ENCODE peak calls at places on chromosomes 11 and 22, in nine cellular contexts. A is CD4-positive, CD25-positive, alpha-beta regulatory T cell; S is cardiac muscle cell; L is neuronal stem cell; V is sigmoid colon; U is effector memory CD4-positive, alpha-beta T cell; P is OCI-LY7; H is aorta; C is upper lobe of right lung. N is an unnamed sample. For H3K36me3, the result is how much of the 10 kb centered on the place peaks cover.

GRCh38 chr22:35589071-35589735 is 27.9 kb downstream of the MB start:
- DNase-seq in L (no peak), P (no peak), A (no peak), C (no peak), V (peak), H (peak), S (peak), U (no peak), N (peak)

GRCh38 chr22:25702571-25703167 is 39.3 kb upstream of the MYO18B start:
- DNase-seq in P (no peak), A (peak), H (no peak), S (no peak), C (no peak), V (no peak), L (no peak), U (no peak), N (no peak)

GRCh38 chr22:39282642-39283311 is 36.6 kb downstream of the RPL3 start:
- DNase-seq in U (no peak), C (no peak), V (no peak), S (no peak), L (no peak), P (no peak), A (no peak), H (peak), N (no peak)

GRCh38 chr11:34576331-34576730 is 44.6 kb upstream of the EHF start:
- DNase-seq in C (no peak), S (no peak), L (no peak), H (no peak), V (no peak), U (no peak), A (no peak), P (no peak), N (no peak)

GRCh38 chr11:64359712-64360402 is 895 bp downstream of the RPS6KA4 start:
- DNase-seq in P (peak), H (peak), V (no peak), C (peak), L (no peak), A (peak), S (no peak), U (no peak), N (no peak)

GRCh38 chr11:33158596-33158995 is 2.7 kb downstream of the CSTF3 start:
- DNase-seq in U (no peak), A (no peak), P (no peak), C (no peak), L (no peak), S (no peak), V (no peak), H (no peak), N (no peak)

GRCh38 chr11:16924826-16925494 is 89.3 kb downstream of the PLEKHA7 start:
- DNase-seq in S (peak), P (no peak), V (peak), H (peak), A (no peak), C (peak), L (peak), U (no peak), N (peak)

GRCh38 chr22:23639661-23640060 is 7.5 kb upstream of the DRICH1 start:
- DNase-seq in U (no peak), A (no peak), C (no peak), S (no peak), H (no peak), P (no peak), V (no peak), L (no peak), N (no peak)

DNA sequence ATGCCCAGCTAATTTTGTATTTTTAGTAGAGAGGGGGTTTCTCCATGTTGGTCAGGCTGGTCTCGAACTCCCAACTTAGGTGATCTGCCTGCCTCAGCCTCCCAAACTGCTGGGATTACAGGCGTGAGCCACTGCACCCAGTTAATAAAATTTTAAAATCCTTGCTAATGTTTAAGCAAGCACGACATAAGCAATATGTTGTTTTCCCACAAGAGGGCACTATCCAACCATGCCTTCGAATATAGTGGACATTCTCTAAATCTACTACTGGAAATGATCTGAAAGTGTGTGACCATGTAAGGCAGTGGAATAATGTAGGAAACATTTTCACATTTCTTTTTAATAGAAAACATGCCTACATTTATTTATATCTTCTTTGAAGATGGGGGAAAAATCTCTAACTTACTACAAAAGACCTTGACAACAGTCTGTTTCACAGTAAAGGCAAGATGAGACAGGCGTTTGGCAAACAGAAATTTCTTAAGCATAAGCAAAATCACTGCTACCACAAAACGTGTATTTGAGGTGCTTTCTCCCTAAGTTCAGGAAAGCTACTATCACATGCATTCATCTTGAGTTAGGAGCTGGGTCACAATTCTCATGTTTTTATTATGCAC is 38.2 kb downstream of the PITPNB start:
- DNase-seq in H (no peak), P (peak), A (peak), C (no peak), L (peak), S (peak), V (no peak), U (no peak), N (no peak)
- H3K36me3 ChIP-seq in H (under half), P (half or more), A (under half), C (under half), L (under half), S (under half), V (under half), U (under half), N (half or more)

GRCh38 chr11:95886462-95886861 is 37.4 kb downstream of the MTMR2 start:
- DNase-seq in V (no peak), C (no peak), L (no peak), H (no peak), U (no peak), A (no peak), P (no peak), S (no peak), N (no peak)

GRCh38 chr11:95884364-95884763 is 39.5 kb downstream of the MTMR2 start:
- DNase-seq in P (no peak), V (no peak), A (no peak), S (peak), C (no peak), U (no peak), H (no peak), L (no peak), N (no peak)

GRCh38 chr11:95888439-95888838 is 35.5 kb downstream of the MTMR2 start:
- DNase-seq in H (no peak), U (no peak), P (no peak), C (no peak), A (no peak), S (no peak), V (no peak), L (no peak), N (no peak)

GRCh38 chr11:95883381-95883780 is 40.5 kb downstream of the MTMR2 start:
- DNase-seq in V (no peak), C (no peak), H (no peak), A (no peak), P (no peak), U (no peak), L (no peak), S (no peak), N (no peak)

DNA sequence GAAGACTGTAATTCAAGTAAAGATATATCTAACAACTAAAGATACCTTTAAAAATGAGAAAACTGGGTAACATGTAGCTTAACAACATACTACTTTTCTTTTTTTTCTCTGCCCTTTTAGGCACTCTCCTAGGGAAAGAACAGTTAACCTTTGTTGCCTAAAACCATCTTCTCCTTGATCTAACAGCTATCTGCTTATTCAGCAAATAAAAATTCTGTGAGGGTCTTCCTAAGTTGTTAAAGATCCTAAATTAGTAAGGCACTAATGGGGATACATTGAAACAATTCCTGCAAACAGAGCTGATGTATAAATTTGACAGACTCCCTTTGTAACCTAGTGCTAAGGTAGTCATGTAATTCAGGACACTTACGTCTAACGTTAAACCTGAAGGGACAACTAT is 39.1 kb downstream of the MTMR2 start:
- DNase-seq in C (no peak), A (no peak), P (no peak), U (no peak), V (no peak), H (no peak), L (no peak), S (no peak), N (no peak)
- H3K27ac ChIP-seq in C (no peak), A (no peak), P (no peak), U (no peak), V (no peak), H (no peak), L (no peak), S (no peak), N (no peak)

GRCh38 chr11:133947298-133947905 is 9.4 kb downstream of the IGSF9B start:
- DNase-seq in L (peak), S (peak), V (no peak), C (peak), A (peak), H (no peak), U (peak), P (no peak), N (no peak)
- H3K4me3 ChIP-seq in L (no peak), S (no peak), V (no peak), C (no peak), A (peak), H (no peak), U (peak), P (no peak), N (no peak)

GRCh38 chr11:86815726-86816125 is 15.4 kb downstream of the PRSS23 start:
- DNase-seq in P (no peak), H (no peak), C (no peak), L (no peak), S (no peak), U (no peak), A (no peak), V (no peak), N (no peak)
- H3K36me3 ChIP-seq in P (under half), H (under half), C (under half), L (under half), S (under half), U (under half), A (under half), V (under half), N (under half)

DNA sequence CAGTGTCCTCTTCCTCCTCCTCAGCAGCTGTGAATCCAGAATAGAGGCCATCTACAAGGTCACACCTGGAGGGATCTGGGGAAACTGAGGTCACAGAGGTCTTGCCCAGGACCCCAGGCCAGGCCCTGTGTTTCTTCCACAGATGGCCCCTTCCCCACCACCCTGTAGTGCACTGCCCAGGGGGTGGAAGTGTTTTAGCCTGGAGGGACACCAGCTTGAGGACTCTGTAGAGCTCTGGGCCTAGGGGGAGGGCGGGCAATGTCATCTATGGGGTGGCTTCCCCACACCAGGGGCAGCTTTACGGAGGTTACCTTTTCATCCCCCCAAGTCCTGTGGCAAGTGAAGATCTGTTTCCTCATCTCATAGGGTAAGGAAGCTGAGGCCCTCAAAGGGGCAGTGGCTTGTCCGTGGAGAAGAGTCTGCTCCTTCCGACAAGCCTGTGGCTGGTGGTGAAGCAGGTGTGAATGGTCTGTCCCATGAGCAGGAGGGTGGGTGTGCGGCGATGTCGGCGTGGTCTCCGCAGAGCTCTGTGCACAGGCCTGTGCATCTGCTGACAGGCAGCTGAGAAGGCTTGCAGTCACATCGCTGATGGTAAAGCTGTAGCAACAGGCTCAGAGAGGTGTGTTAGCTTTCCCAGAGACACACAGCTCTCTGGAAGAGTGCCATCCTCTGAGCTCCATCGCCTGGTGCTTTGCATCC is 74.1 kb upstream of the WNT7B start:
- DNase-seq in P (no peak), C (peak), S (no peak), V (peak), A (no peak), L (no peak), H (peak), U (no peak), N (peak)
- H3K27ac ChIP-seq in P (no peak), C (peak), S (no peak), V (peak), A (peak), L (no peak), H (peak), U (peak), N (peak)

DNA sequence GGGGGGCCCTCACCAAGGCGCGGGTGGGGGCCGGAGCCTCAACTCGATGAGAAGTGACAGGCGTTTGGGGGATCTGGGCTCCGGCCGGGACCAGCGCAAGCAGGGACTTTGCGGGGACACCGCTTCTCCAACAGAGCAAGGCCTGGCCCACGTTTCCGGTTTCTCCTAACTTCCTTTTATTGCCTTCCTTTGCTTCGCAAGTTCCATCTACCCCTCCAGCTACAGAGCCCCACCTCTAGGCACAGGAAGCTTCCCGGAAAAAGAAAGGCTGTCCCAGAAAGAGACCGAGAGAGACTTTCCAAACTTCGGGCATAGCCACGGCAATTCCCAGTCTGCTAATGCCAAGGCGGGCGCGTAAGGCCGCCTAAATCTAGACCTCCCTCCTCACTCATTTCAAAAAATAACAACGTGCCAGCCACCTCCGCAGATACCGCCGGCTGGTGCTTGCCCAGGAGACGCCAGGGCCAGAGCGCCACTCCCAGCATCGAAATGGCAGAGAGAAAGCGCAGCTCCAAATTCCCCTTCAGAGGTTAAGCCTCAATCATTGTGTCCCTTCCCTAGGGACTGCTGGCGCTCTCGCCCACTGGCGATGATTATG is 6.6 kb downstream of the PAX6 start:
- DNase-seq in P (no peak), L (no peak), C (no peak), V (no peak), U (no peak), A (no peak), S (no peak), H (no peak), N (no peak)
- H3K4me3 ChIP-seq in P (no peak), L (no peak), C (no peak), V (no peak), U (no peak), A (peak), S (no peak), H (no peak), N (no peak)

GRCh38 chr22:30582788-30583575 is 8.5 kb upstream of the GAL3ST1 start:
- DNase-seq in H (no peak), A (no peak), P (no peak), S (no peak), L (no peak), C (no peak), V (no peak), U (no peak), N (no peak)
- H3K36me3 ChIP-seq in H (under half), A (half or more), P (half or more), S (half or more), L (half or more), C (half or more), V (half or more), U (half or more), N (half or more)

GRCh38 chr11:67439321-67440228 is 2.1 kb upstream of the PTPRCAP start:
- DNase-seq in U (no peak), P (no peak), C (no peak), S (peak), L (no peak), A (no peak), H (no peak), V (no peak), N (peak)
- H3K27ac ChIP-seq in U (peak), P (peak), C (peak), S (peak), L (no peak), A (peak), H (no peak), V (peak), N (no peak)

GRCh38 chr11:77411717-77412441 is 62.0 kb downstream of the PAK1 start:
- DNase-seq in P (peak), L (peak), U (peak), H (peak), V (peak), A (peak), S (peak), C (peak), N (peak)

GRCh38 chr11:77411238-77411637 is 62.7 kb downstream of the PAK1 start:
- DNase-seq in S (peak), H (peak), L (no peak), U (no peak), P (no peak), V (peak), A (peak), C (peak), N (no peak)

GRCh38 chr11:77412814-77413213 is 61.1 kb downstream of the PAK1 start:
- DNase-seq in P (no peak), L (no peak), H (no peak), U (no peak), A (no peak), C (no peak), S (no peak), V (no peak), N (no peak)

GRCh38 chr11:77409046-77409445 is 64.8 kb downstream of the PAK1 start:
- DNase-seq in L (no peak), V (no peak), A (no peak), U (no peak), S (no peak), P (no peak), C (no peak), H (no peak), N (no peak)

DNA sequence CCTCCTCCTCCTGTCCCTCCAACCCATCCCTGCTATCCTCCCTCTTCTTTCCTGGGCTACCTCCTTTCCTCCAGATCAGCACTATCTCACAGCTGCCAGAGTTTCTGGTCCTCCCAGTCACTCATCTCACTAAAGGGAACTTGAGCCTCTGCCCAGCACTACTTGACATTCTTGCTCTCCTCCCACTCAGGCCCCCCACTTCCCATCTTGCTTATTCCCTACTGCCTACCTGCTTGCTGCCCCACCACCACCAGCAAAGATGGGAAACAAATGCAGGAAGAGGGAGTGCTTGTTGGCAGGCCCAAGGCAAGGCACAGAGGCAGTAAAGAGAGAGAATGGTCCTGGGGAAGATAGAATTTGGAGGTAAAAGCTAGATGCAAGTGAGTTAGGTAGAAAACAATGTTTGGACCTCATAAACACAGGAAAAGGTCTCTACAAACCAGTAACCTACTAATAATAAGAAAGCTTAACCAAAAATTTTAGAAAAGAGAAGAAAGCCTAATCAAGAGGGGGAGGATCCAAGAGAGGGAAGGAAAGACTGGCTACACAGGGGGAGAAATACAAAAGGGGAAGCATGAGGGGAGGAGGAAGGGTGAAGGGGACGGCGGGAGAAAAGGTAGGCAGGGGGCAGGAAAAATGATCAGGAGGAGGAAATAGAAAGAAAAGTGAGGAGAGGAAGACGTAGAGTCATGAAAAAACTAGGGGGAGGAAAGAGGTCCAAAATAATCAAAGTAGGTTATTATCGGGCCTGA is 63.6 kb downstream of the PAK1 start:
- DNase-seq in C (no peak), S (no peak), H (no peak), P (no peak), A (no peak), L (no peak), U (no peak), V (no peak), N (no peak)
- H3K4me3 ChIP-seq in C (peak), S (no peak), H (peak), P (no peak), A (peak), L (no peak), U (no peak), V (no peak), N (no peak)

N was measured in RWPE2.